ENCODE peak calls at places on chromosomes 4 and X, in nine cellular contexts. C is left ventricle myocardium inferior; H is LoVo; O is body of pancreas; V is endothelial cell; X is CD4-positive, CD25-positive, alpha-beta regulatory T cell; I is psoas muscle; Q is naive thymus-derived CD8-positive, alpha-beta T cell; U is NCI-H524. M is an unnamed sample.

GRCh38 chrX:154484255-154485149 is 1.9 kb downstream of the UBL4A start:
- DNase-seq in O (no peak), V (no peak), C (no peak), X (no peak), I (no peak), Q (no peak), H (no peak), U (no peak), M (no peak)

GRCh38 chrX:21734175-21734574 is 23.7 kb downstream of the SMPX start:
- DNase-seq in O (no peak), Q (no peak), H (no peak), C (no peak), U (no peak), I (no peak), V (no peak), X (no peak), M (no peak)

GRCh38 chr4:112704991-112705845 is 68.3 kb downstream of the LARP7 start:
- DNase-seq in H (peak; percentile 19), O (peak; percentile 42), Q (no peak), V (peak; percentile 50), U (peak; percentile 17), C (peak; percentile 50), X (no peak), I (peak; percentile 68), M (peak; percentile 72)

GRCh38 chr4:16582036-16582435 is 316.4 kb downstream of the LDB2 start:
- DNase-seq in C (no peak), I (no peak), Q (no peak), H (no peak), V (no peak), U (no peak), O (no peak), X (no peak), M (no peak)

GRCh38 chr4:75289843-75290616 is 224.2 kb downstream of the RCHY1 start:
- DNase-seq in C (no peak), H (peak; percentile 56), V (peak; percentile 22), O (peak; percentile 14), Q (no peak), X (no peak), I (no peak), U (peak; percentile 18), M (peak; percentile 10)

GRCh38 chrX:103635436-103635835 is 6.7 kb downstream of the TCEAL1 start:
- DNase-seq in C (no peak), V (no peak), I (no peak), Q (no peak), O (no peak), X (no peak), U (no peak), H (no peak), M (peak; percentile 7)

GRCh38 chrX:108126661-108127060 is 35.1 kb downstream of the ATG4A start:
- DNase-seq in X (no peak), Q (no peak), O (no peak), U (no peak), C (no peak), I (no peak), V (no peak), H (no peak), M (no peak)

GRCh38 chrX:24838624-24839023 is 144.9 kb downstream of the POLA1 start:
- DNase-seq in Q (peak; percentile 1), X (no peak), V (peak; percentile 3), O (no peak), I (no peak), C (no peak), U (peak; percentile 28), H (peak; percentile 1), M (peak; percentile 11)

GRCh38 chr4:8440491-8441311 is at the start of the genes ACOX3 and TRMT44:
- DNase-seq in X (peak; percentile 93), I (peak; percentile 95), H (peak; percentile 89), C (peak; percentile 92), V (peak; percentile 99), U (peak; percentile 85), Q (peak; percentile 94), O (peak; percentile 91), M (peak; percentile 96)

GRCh38 chrX:44903107-44903506 is 30.1 kb downstream of the KDM6A start:
- DNase-seq in X (no peak), Q (no peak), V (no peak), C (no peak), U (no peak), H (peak; percentile 12), O (no peak), I (no peak), M (peak; percentile 11)

GRCh38 chr4:185656467-185656890 is 121.2 kb upstream of the PDLIM3 start:
- DNase-seq in O (peak; percentile 69), V (no peak), Q (no peak), H (no peak), I (peak; percentile 54), C (peak; percentile 47), X (no peak), U (no peak), M (peak; percentile 78)

GRCh38 chr4:2261110-2261852 is 628 bp downstream of the MXD4 start:
- DNase-seq in O (peak; percentile 52), U (peak; percentile 32), I (peak; percentile 76), C (peak; percentile 67), H (peak; percentile 60), Q (peak; percentile 47), X (peak; percentile 60), V (peak; percentile 51), M (peak; percentile 90)